ENCODE peak calls at places on chromosome 10, in ten cellular contexts. One of them, this sample, is unnamed.

GRCh38 chr10:109963439-109963838 is 40.1 kb upstream of the XPNPEP1 start:
- DNase-seq in neuronal stem cell: no peak
- DNase-seq in adipocyte: peak; percentile 90
- DNase-seq in endodermal cell: no peak
- DNase-seq in MM.1S: no peak
- DNase-seq in mammary epithelial cell: no peak
- DNase-seq in PC-3: no peak
- DNase-seq in fibroblast of lung: peak; percentile 81
- DNase-seq in astrocyte: no peak
- DNase-seq in SK-N-SH: peak; percentile 62
- DNase-seq in this sample: no peak

GRCh38 chr10:12681250-12681649 is 320.3 kb downstream of the CCDC3 start:
- DNase-seq in neuronal stem cell: no peak
- DNase-seq in adipocyte: no peak
- DNase-seq in endodermal cell: no peak
- DNase-seq in MM.1S: no peak
- DNase-seq in mammary epithelial cell: no peak
- DNase-seq in PC-3: no peak
- DNase-seq in fibroblast of lung: no peak
- DNase-seq in astrocyte: no peak
- DNase-seq in SK-N-SH: no peak
- DNase-seq in this sample: no peak

GRCh38 chr10:8173243-8173865 is 118.9 kb downstream of the GATA3 start:
- DNase-seq in neuronal stem cell: no peak
- DNase-seq in adipocyte: no peak
- DNase-seq in endodermal cell: no peak
- DNase-seq in MM.1S: no peak
- DNase-seq in mammary epithelial cell: no peak
- DNase-seq in PC-3: no peak
- DNase-seq in fibroblast of lung: no peak
- DNase-seq in astrocyte: no peak
- DNase-seq in SK-N-SH: peak; percentile 39
- DNase-seq in this sample: no peak

GRCh38 chr10:5684971-5685763 is 529 bp downstream of the TASOR2 start:
- DNase-seq in neuronal stem cell: peak; percentile 48
- DNase-seq in adipocyte: peak; percentile 89
- DNase-seq in endodermal cell: peak; percentile 92
- DNase-seq in MM.1S: peak; percentile 70
- DNase-seq in mammary epithelial cell: peak; percentile 71
- DNase-seq in PC-3: peak; percentile 50
- DNase-seq in fibroblast of lung: peak; percentile 77
- DNase-seq in astrocyte: peak; percentile 65
- DNase-seq in SK-N-SH: peak; percentile 54
- DNase-seq in this sample: peak; percentile 30

GRCh38 chr10:123140164-123140982 is 4.6 kb downstream of the HMX3 start:
- DNase-seq in neuronal stem cell: no peak
- DNase-seq in adipocyte: no peak
- DNase-seq in endodermal cell: no peak
- DNase-seq in MM.1S: no peak
- DNase-seq in mammary epithelial cell: no peak
- DNase-seq in PC-3: no peak
- DNase-seq in fibroblast of lung: no peak
- DNase-seq in astrocyte: no peak
- DNase-seq in SK-N-SH: peak; percentile 50
- DNase-seq in this sample: no peak

GRCh38 chr10:11141571-11142091 is 124.0 kb downstream of the CELF2 start:
- DNase-seq in neuronal stem cell: no peak
- DNase-seq in adipocyte: no peak
- DNase-seq in endodermal cell: no peak
- DNase-seq in MM.1S: no peak
- DNase-seq in mammary epithelial cell: no peak
- DNase-seq in PC-3: no peak
- DNase-seq in fibroblast of lung: no peak
- DNase-seq in astrocyte: no peak
- DNase-seq in SK-N-SH: no peak
- DNase-seq in this sample: no peak

GRCh38 chr10:111725035-111725434 is 458.5 kb downstream of the GPAM start:
- DNase-seq in neuronal stem cell: no peak
- DNase-seq in adipocyte: no peak
- DNase-seq in endodermal cell: no peak
- DNase-seq in MM.1S: no peak
- DNase-seq in mammary epithelial cell: no peak
- DNase-seq in PC-3: no peak
- DNase-seq in fibroblast of lung: no peak
- DNase-seq in astrocyte: no peak
- DNase-seq in SK-N-SH: no peak
- DNase-seq in this sample: no peak

GRCh38 chr10:93818086-93818485 is 60.4 kb downstream of the LGI1 start:
- DNase-seq in neuronal stem cell: no peak
- DNase-seq in adipocyte: no peak
- DNase-seq in endodermal cell: no peak
- DNase-seq in MM.1S: no peak
- DNase-seq in mammary epithelial cell: no peak
- DNase-seq in PC-3: no peak
- DNase-seq in fibroblast of lung: no peak
- DNase-seq in astrocyte: no peak
- DNase-seq in SK-N-SH: peak; percentile 28
- DNase-seq in this sample: no peak

GRCh38 chr10:113463777-113464176 is 89.1 kb upstream of the HABP2 start:
- DNase-seq in neuronal stem cell: no peak
- DNase-seq in adipocyte: peak; percentile 84
- DNase-seq in endodermal cell: no peak
- DNase-seq in MM.1S: no peak
- DNase-seq in mammary epithelial cell: no peak
- DNase-seq in PC-3: no peak
- DNase-seq in fibroblast of lung: peak; percentile 27
- DNase-seq in astrocyte: peak; percentile 26
- DNase-seq in SK-N-SH: peak; percentile 42
- DNase-seq in this sample: no peak

GRCh38 chr10:107790271-107790670 is 625.8 kb upstream of the SORCS1 start:
- DNase-seq in neuronal stem cell: no peak
- DNase-seq in adipocyte: peak; percentile 16
- DNase-seq in endodermal cell: no peak
- DNase-seq in MM.1S: no peak
- DNase-seq in mammary epithelial cell: no peak
- DNase-seq in PC-3: no peak
- DNase-seq in fibroblast of lung: peak; percentile 3
- DNase-seq in astrocyte: no peak
- DNase-seq in SK-N-SH: no peak
- DNase-seq in this sample: no peak

GRCh38 chr10:71836594-71836970 is 14.5 kb downstream of the PSAP start:
- DNase-seq in neuronal stem cell: no peak
- DNase-seq in adipocyte: peak; percentile 11
- DNase-seq in endodermal cell: no peak
- DNase-seq in MM.1S: no peak
- DNase-seq in mammary epithelial cell: no peak
- DNase-seq in PC-3: no peak
- DNase-seq in fibroblast of lung: no peak
- DNase-seq in astrocyte: peak; percentile 44
- DNase-seq in SK-N-SH: no peak
- DNase-seq in this sample: no peak

GRCh38 chr10:71834343-71834674 is 16.7 kb downstream of the PSAP start:
- DNase-seq in neuronal stem cell: no peak
- DNase-seq in adipocyte: no peak
- DNase-seq in endodermal cell: no peak
- DNase-seq in MM.1S: no peak
- DNase-seq in mammary epithelial cell: no peak
- DNase-seq in PC-3: no peak
- DNase-seq in fibroblast of lung: no peak
- DNase-seq in astrocyte: no peak
- DNase-seq in SK-N-SH: no peak
- DNase-seq in this sample: no peak

GRCh38 chr10:71833451-71834342 is 17.4 kb downstream of the PSAP start:
- DNase-seq in neuronal stem cell: no peak
- DNase-seq in adipocyte: no peak
- DNase-seq in endodermal cell: no peak
- DNase-seq in MM.1S: no peak
- DNase-seq in mammary epithelial cell: no peak
- DNase-seq in PC-3: no peak
- DNase-seq in fibroblast of lung: no peak
- DNase-seq in astrocyte: no peak
- DNase-seq in SK-N-SH: no peak
- DNase-seq in this sample: no peak

GRCh38 chr10:71837085-71837827 is 13.8 kb downstream of the PSAP start:
- DNase-seq in neuronal stem cell: no peak
- DNase-seq in adipocyte: peak; percentile 11
- DNase-seq in endodermal cell: peak; percentile 82
- DNase-seq in MM.1S: no peak
- DNase-seq in mammary epithelial cell: peak; percentile 45
- DNase-seq in PC-3: no peak
- DNase-seq in fibroblast of lung: no peak
- DNase-seq in astrocyte: no peak
- DNase-seq in SK-N-SH: peak; percentile 40
- DNase-seq in this sample: no peak

DNA sequence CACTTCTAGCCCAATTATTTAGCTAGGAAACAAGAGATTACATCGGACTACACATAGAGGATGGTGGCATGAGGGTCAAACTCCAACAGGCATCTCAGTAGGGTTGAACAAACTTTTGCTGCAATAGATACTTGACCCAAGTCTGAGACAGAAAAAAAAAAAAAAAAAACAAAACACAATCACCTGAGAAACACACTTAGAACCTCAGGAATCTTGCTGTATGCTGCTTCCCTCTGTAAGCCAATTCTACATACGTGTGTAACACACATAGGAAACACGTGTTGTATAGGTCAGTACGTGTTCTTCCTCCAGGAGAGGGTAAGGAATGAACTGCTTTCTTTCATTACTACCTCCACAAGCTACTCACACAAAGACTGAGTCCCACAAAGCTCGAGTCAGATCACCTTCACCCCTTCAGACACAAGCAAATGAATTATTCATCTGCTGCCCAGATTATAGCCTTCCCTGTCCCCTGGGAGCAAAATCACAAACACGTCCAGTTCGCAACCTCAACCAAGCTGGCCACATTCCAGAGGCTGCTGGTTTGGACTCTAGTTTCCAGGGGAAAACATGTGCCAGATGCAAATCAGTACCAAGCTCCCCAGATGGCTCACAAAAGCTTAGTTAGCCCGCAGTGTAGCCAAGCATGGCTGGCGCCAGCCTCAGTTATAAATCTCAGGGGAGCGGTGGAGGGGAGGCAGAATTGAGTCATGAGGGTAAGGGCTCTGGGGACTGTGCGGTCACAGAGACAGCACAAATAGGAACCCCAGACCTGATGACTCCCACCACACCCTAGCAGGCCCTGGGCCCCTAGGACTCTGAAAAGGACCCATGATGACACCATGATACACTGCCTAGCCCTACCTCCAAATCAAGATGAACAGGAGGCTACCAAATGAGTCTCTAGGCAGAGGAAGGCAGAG is 15.1 kb downstream of the PSAP start:
- DNase-seq in neuronal stem cell: no peak
- DNase-seq in adipocyte: peak; percentile 88
- DNase-seq in endodermal cell: no peak
- DNase-seq in MM.1S: no peak
- DNase-seq in mammary epithelial cell: peak; percentile 30
- DNase-seq in PC-3: no peak
- DNase-seq in fibroblast of lung: peak; percentile 92
- DNase-seq in astrocyte: peak; percentile 92
- DNase-seq in SK-N-SH: peak; percentile 85
- DNase-seq in this sample: no peak
- H3K9ac ChIP-seq in neuronal stem cell: no peak overlapping the region
- H3K9ac ChIP-seq in adipocyte: peak overlapping the region; percentile 39
- H3K9ac ChIP-seq in endodermal cell: no peak overlapping the region
- H3K9ac ChIP-seq in MM.1S: no peak overlapping the region
- H3K9ac ChIP-seq in mammary epithelial cell: no peak overlapping the region
- H3K9ac ChIP-seq in PC-3: no peak overlapping the region
- H3K9ac ChIP-seq in fibroblast of lung: no peak overlapping the region
- H3K9ac ChIP-seq in astrocyte: peak overlapping the region; percentile 47
- H3K9ac ChIP-seq in SK-N-SH: no peak overlapping the region
- H3K9ac ChIP-seq in this sample: no peak overlapping the region

GRCh38 chr10:85891471-85891870 is 475.1 kb downstream of the GRID1 start:
- DNase-seq in neuronal stem cell: no peak
- DNase-seq in adipocyte: no peak
- DNase-seq in endodermal cell: no peak
- DNase-seq in MM.1S: no peak
- DNase-seq in mammary epithelial cell: no peak
- DNase-seq in PC-3: no peak
- DNase-seq in fibroblast of lung: no peak
- DNase-seq in astrocyte: no peak
- DNase-seq in SK-N-SH: no peak
- DNase-seq in this sample: no peak
- H3K9ac ChIP-seq in neuronal stem cell: no peak overlapping the region
- H3K9ac ChIP-seq in adipocyte: no peak overlapping the region
- H3K9ac ChIP-seq in endodermal cell: no peak overlapping the region
- H3K9ac ChIP-seq in MM.1S: no peak overlapping the region
- H3K9ac ChIP-seq in mammary epithelial cell: no peak overlapping the region
- H3K9ac ChIP-seq in PC-3: no peak overlapping the region
- H3K9ac ChIP-seq in fibroblast of lung: no peak overlapping the region
- H3K9ac ChIP-seq in astrocyte: no peak overlapping the region
- H3K9ac ChIP-seq in SK-N-SH: no peak overlapping the region
- H3K9ac ChIP-seq in this sample: no peak overlapping the region

DNA sequence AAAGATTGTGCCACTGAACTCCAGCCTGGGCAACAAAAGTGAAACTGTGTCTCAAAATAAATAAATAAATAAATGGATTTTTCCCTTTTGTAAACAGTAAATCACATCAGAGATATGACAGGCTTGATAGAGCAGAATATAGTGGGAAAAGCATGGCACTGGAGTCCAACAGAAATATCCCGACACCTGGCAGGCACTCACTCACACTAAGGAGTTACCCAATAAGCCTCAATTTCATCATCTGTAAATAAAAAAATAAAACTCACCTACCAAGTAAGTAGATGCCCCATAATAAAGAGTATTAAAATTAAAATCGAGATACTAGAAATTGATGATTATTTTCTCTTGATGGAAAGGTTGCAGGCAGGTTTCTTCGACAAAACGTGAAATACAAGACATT is 1.7 kb downstream of the ATE1 start:
- DNase-seq in neuronal stem cell: no peak
- DNase-seq in adipocyte: peak; percentile 16
- DNase-seq in endodermal cell: no peak
- DNase-seq in MM.1S: no peak
- DNase-seq in mammary epithelial cell: no peak
- DNase-seq in PC-3: no peak
- DNase-seq in fibroblast of lung: no peak
- DNase-seq in astrocyte: no peak
- DNase-seq in SK-N-SH: no peak
- DNase-seq in this sample: no peak
- H3K9ac ChIP-seq in neuronal stem cell: no peak overlapping the region
- H3K9ac ChIP-seq in adipocyte: peak overlapping the region; percentile 100
- H3K9ac ChIP-seq in endodermal cell: no peak overlapping the region
- H3K9ac ChIP-seq in MM.1S: no peak overlapping the region
- H3K9ac ChIP-seq in mammary epithelial cell: no peak overlapping the region
- H3K9ac ChIP-seq in PC-3: peak overlapping the region; percentile 100
- H3K9ac ChIP-seq in fibroblast of lung: no peak overlapping the region
- H3K9ac ChIP-seq in astrocyte: no peak overlapping the region
- H3K9ac ChIP-seq in SK-N-SH: no peak overlapping the region
- H3K9ac ChIP-seq in this sample: no peak overlapping the region

DNA sequence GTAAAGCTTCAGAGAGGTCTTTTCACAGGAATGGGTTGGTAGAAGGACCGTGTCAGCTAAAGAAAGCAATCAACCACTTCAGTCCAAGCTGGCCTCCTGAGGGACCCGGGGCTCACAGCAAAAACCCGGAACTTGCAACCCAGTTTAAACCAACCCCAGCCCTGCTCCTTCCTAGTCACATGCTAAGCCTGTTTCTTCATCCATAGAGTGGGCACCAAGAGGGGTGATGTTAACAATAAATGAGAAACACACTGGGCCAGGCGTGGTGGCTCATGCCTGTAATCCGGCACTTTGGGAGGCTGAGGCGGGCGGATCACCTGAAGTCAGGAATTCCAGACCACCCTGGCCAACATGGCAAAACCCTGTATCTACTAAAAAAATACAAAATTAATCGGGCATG is 12.1 kb upstream of the NPFFR1 start:
- DNase-seq in neuronal stem cell: no peak
- DNase-seq in adipocyte: no peak
- DNase-seq in endodermal cell: no peak
- DNase-seq in MM.1S: no peak
- DNase-seq in mammary epithelial cell: no peak
- DNase-seq in PC-3: no peak
- DNase-seq in fibroblast of lung: no peak
- DNase-seq in astrocyte: no peak
- DNase-seq in SK-N-SH: no peak
- DNase-seq in this sample: no peak
- H3K9ac ChIP-seq in neuronal stem cell: no peak overlapping the region
- H3K9ac ChIP-seq in adipocyte: peak overlapping the region; percentile 77
- H3K9ac ChIP-seq in endodermal cell: no peak overlapping the region
- H3K9ac ChIP-seq in MM.1S: no peak overlapping the region
- H3K9ac ChIP-seq in mammary epithelial cell: no peak overlapping the region
- H3K9ac ChIP-seq in PC-3: no peak overlapping the region
- H3K9ac ChIP-seq in fibroblast of lung: no peak overlapping the region
- H3K9ac ChIP-seq in astrocyte: no peak overlapping the region
- H3K9ac ChIP-seq in SK-N-SH: no peak overlapping the region
- H3K9ac ChIP-seq in this sample: no peak overlapping the region

This sample was measured in keratinocyte.